ENCODE peak calls at places on chromosomes 1 and 21, in nine cellular contexts. X, B, Z, H, A, D, K, M and R are unnamed samples.

GRCh38 chr1:13730751-13731482 is 30.9 kb downstream of the PRDM2 start:
- DNase-seq in X (peak), B (no peak), Z (no peak), H (peak), A (no peak), D (no peak), K (no peak), M (peak), R (peak)

GRCh38 chr1:227899820-227900449 is 47.8 kb downstream of the WNT9A start:
- DNase-seq in X (no peak), B (no peak), Z (no peak), H (peak), A (no peak), D (no peak), K (no peak), M (peak), R (no peak)

GRCh38 chr1:40462956-40463590 is 12.8 kb downstream of the ZFP69B start:
- DNase-seq in X (no peak), B (no peak), Z (no peak), H (no peak), A (peak), D (no peak), K (no peak), M (no peak), R (no peak)

GRCh38 chr1:89198500-89199072 is at the start of gene GBP4:
- DNase-seq in X (peak), B (no peak), Z (peak), H (no peak), A (peak), D (peak), K (no peak), M (peak), R (peak)

GRCh38 chr1:156750191-156750931 is 1.1 kb downstream of the HDGF start:
- DNase-seq in X (peak), B (no peak), Z (no peak), H (peak), A (no peak), D (peak), K (peak), M (no peak), R (no peak)

GRCh38 chr1:116558140-116558549 is 12.7 kb downstream of the CD58 start:
- DNase-seq in X (peak), B (no peak), Z (no peak), H (no peak), A (no peak), D (no peak), K (no peak), M (no peak), R (no peak)

GRCh38 chr1:34088001-34088400 is 77.0 kb downstream of the CSMD2 start:
- DNase-seq in X (no peak), B (no peak), Z (no peak), H (no peak), A (no peak), D (no peak), K (no peak), M (no peak), R (no peak)

GRCh38 chr1:211828584-211829342 is 1.8 kb downstream of the LPGAT1 start:
- DNase-seq in X (no peak), B (no peak), Z (no peak), H (no peak), A (peak), D (no peak), K (no peak), M (no peak), R (no peak)

GRCh38 chr1:226575436-226576390 is 27.1 kb downstream of the STUM start:
- DNase-seq in X (no peak), B (no peak), Z (no peak), H (no peak), A (no peak), D (no peak), K (no peak), M (no peak), R (no peak)

GRCh38 chr21:34938079-34938764 is 110.9 kb downstream of the RUNX1 start:
- DNase-seq in X (no peak), B (no peak), Z (peak), H (no peak), A (peak), D (no peak), K (no peak), M (no peak), R (no peak)

GRCh38 chr1:230641346-230641745 is 935 bp upstream of the COG2 start:
- DNase-seq in X (no peak), B (no peak), Z (peak), H (no peak), A (peak), D (no peak), K (no peak), M (no peak), R (no peak)

GRCh38 chr1:18928985-18929384 is 26.6 kb upstream of the ALDH4A1 start:
- DNase-seq in X (no peak), B (no peak), Z (no peak), H (no peak), A (no peak), D (no peak), K (no peak), M (no peak), R (no peak)

GRCh38 chr1:18569811-18570545 is 60.7 kb upstream of the PAX7 start:
- DNase-seq in X (no peak), B (no peak), Z (no peak), H (no peak), A (no peak), D (no peak), K (no peak), M (no peak), R (no peak)

GRCh38 chr1:183281039-183281438 is 95.0 kb downstream of the LAMC2 start:
- DNase-seq in X (no peak), B (peak), Z (peak), H (no peak), A (peak), D (no peak), K (no peak), M (peak), R (no peak)

GRCh38 chr1:110136911-110137310 is 13.4 kb upstream of the SLC6A17 start:
- DNase-seq in X (no peak), B (no peak), Z (no peak), H (peak), A (no peak), D (peak), K (no peak), M (no peak), R (no peak)